ENCODE peak calls at places on chromosomes 11 and 22, in nine cellular contexts. V, U, D, I, G, T, O, Y and A are unnamed samples.

GRCh38 chr11:32796425-32796824 is 2.0 kb upstream of the CCDC73 start:
- DNase-seq in V (no peak), U (no peak), D (no peak), I (no peak), G (no peak), T (no peak), O (no peak), Y (no peak), A (no peak)

GRCh38 chr11:76147106-76147735 is 59.1 kb downstream of the WNT11 start:
- DNase-seq in V (no peak), U (no peak), D (no peak), I (no peak), G (no peak), T (no peak), O (no peak), Y (no peak), A (peak; percentile 73)

GRCh38 chr22:44968736-44969135 is 41.1 kb downstream of the PHF21B start:
- DNase-seq in V (no peak), U (no peak), D (no peak), I (no peak), G (no peak), T (no peak), O (no peak), Y (no peak), A (peak; percentile 62)

GRCh38 chr11:36431429-36432092 is 78.5 kb downstream of the TRAF6 start:
- DNase-seq in V (no peak), U (peak; percentile 98), D (peak; percentile 94), I (peak; percentile 98), G (peak; percentile 85), T (no peak), O (no peak), Y (no peak), A (peak; percentile 86)

GRCh38 chr22:39471421-39472141 is 14.8 kb downstream of the MGAT3 start:
- DNase-seq in V (no peak), U (peak; percentile 93), D (peak; percentile 86), I (no peak), G (no peak), T (no peak), O (no peak), Y (no peak), A (no peak)

GRCh38 chr11:87236368-87236767 is 198.6 kb downstream of the TMEM135 start:
- DNase-seq in V (no peak), U (no peak), D (no peak), I (no peak), G (no peak), T (no peak), O (no peak), Y (no peak), A (no peak)

GRCh38 chr11:25910090-25910489 is 421.8 kb upstream of the ANO3 start:
- DNase-seq in V (no peak), U (no peak), D (no peak), I (no peak), G (no peak), T (no peak), O (no peak), Y (no peak), A (no peak)

GRCh38 chr11:69249641-69250502 is 44.1 kb upstream of the MYEOV start:
- DNase-seq in V (no peak), U (peak; percentile 60), D (no peak), I (peak; percentile 18), G (peak; percentile 23), T (no peak), O (no peak), Y (no peak), A (no peak)

GRCh38 chr22:49052023-49052538 is 775.6 kb downstream of the BRD1 start:
- DNase-seq in V (peak; percentile 6), U (peak; percentile 4), D (no peak), I (no peak), G (no peak), T (peak; percentile 26), O (no peak), Y (no peak), A (no peak)

GRCh38 chr11:111406589-111406988 is 27.5 kb upstream of the POU2AF1 start:
- DNase-seq in V (no peak), U (no peak), D (no peak), I (no peak), G (no peak), T (no peak), O (no peak), Y (no peak), A (no peak)

GRCh38 chr11:16505481-16505880 is 149.1 kb upstream of the SOX6 start:
- DNase-seq in V (no peak), U (no peak), D (no peak), I (no peak), G (no peak), T (no peak), O (no peak), Y (no peak), A (no peak)

GRCh38 chr11:64856382-64857227 is 12.2 kb upstream of the CDC42BPG start:
- DNase-seq in V (no peak), U (peak; percentile 62), D (peak; percentile 73), I (no peak), G (no peak), T (no peak), O (no peak), Y (no peak), A (peak; percentile 98)

GRCh38 chr22:38935023-38935422 is 22.4 kb upstream of the APOBEC3A start:
- DNase-seq in V (no peak), U (no peak), D (no peak), I (no peak), G (no peak), T (no peak), O (no peak), Y (no peak), A (no peak)

GRCh38 chr11:63553759-63554158 is 9.4 kb downstream of the PLAAT2 start:
- DNase-seq in V (no peak), U (peak; percentile 65), D (no peak), I (no peak), G (no peak), T (peak; percentile 25), O (no peak), Y (no peak), A (peak; percentile 84)

GRCh38 chr11:5891216-5891800 is 1.7 kb upstream of the OR52E5 start:
- DNase-seq in V (no peak), U (peak; percentile 15), D (peak; percentile 18), I (no peak), G (no peak), T (no peak), O (no peak), Y (no peak), A (no peak)

GRCh38 chr11:62398011-62398994 is 20.5 kb upstream of the SCGB1A1 start:
- DNase-seq in V (no peak), U (peak; percentile 62), D (peak; percentile 41), I (no peak), G (no peak), T (no peak), O (no peak), Y (peak; percentile 67), A (peak; percentile 82)

GRCh38 chr22:32309585-32310251 is 47.9 kb upstream of the RFPL3 start:
- DNase-seq in V (no peak), U (no peak), D (peak; percentile 2), I (no peak), G (no peak), T (no peak), O (no peak), Y (no peak), A (no peak)

GRCh38 chr11:67053896-67054850 is 2.5 kb upstream of the RHOD start:
- DNase-seq in V (no peak), U (peak; percentile 79), D (peak; percentile 86), I (peak; percentile 70), G (no peak), T (peak; percentile 18), O (no peak), Y (no peak), A (peak; percentile 100)